ENCODE peak calls at places on chromosomes 4 and X, in nine cellular contexts. One of them, this sample, is unnamed.

GRCh38 chr4:173119818-173120217 is 48.8 kb upstream of the GALNT7 start:
- DNase-seq in GM03348: peak
- DNase-seq in EL: no peak
- DNase-seq in GM10248: no peak
- DNase-seq in AG04449: no peak
- DNase-seq in cardiac fibroblast: no peak
- DNase-seq in A673: no peak
- DNase-seq in NCI-H748 treated with DMSO at 0.1 percent for 48 hours: no peak
- DNase-seq in NCI-H1436: no peak
- DNase-seq in this sample: no peak

GRCh38 chr4:115657991-115658390 is 544.6 kb upstream of the NDST4 start:
- DNase-seq in GM10248: no peak
- DNase-seq in NCI-H748 treated with DMSO at 0.1 percent for 48 hours: no peak
- DNase-seq in EL: no peak
- DNase-seq in AG04449: no peak
- DNase-seq in NCI-H1436: no peak
- DNase-seq in GM03348: no peak
- DNase-seq in A673: no peak
- DNase-seq in cardiac fibroblast: no peak
- DNase-seq in this sample: no peak

GRCh38 chr4:76200771-76201224 is 12.8 kb downstream of the SCARB2 start:
- DNase-seq in NCI-H1436: no peak
- DNase-seq in cardiac fibroblast: no peak
- DNase-seq in GM10248: no peak
- DNase-seq in GM03348: no peak
- DNase-seq in NCI-H748 treated with DMSO at 0.1 percent for 48 hours: no peak
- DNase-seq in EL: no peak
- DNase-seq in AG04449: no peak
- DNase-seq in A673: no peak
- DNase-seq in this sample: no peak

GRCh38 chr4:172706000-172706399 is 462.6 kb upstream of the GALNT7 start:
- DNase-seq in AG04449: no peak
- DNase-seq in GM10248: no peak
- DNase-seq in GM03348: no peak
- DNase-seq in NCI-H748 treated with DMSO at 0.1 percent for 48 hours: no peak
- DNase-seq in cardiac fibroblast: no peak
- DNase-seq in NCI-H1436: no peak
- DNase-seq in EL: no peak
- DNase-seq in A673: no peak
- DNase-seq in this sample: no peak

GRCh38 chrX:112734250-112734649 is 54.5 kb upstream of the LHFPL1 start:
- DNase-seq in GM03348: peak
- DNase-seq in NCI-H1436: no peak
- DNase-seq in A673: no peak
- DNase-seq in NCI-H748 treated with DMSO at 0.1 percent for 48 hours: no peak
- DNase-seq in GM10248: no peak
- DNase-seq in AG04449: no peak
- DNase-seq in cardiac fibroblast: peak
- DNase-seq in EL: no peak
- DNase-seq in this sample: peak

GRCh38 chrX:100995469-100995868 is 26.0 kb downstream of the ARL13A start:
- DNase-seq in EL: peak
- DNase-seq in cardiac fibroblast: peak
- DNase-seq in GM03348: peak
- DNase-seq in NCI-H1436: no peak
- DNase-seq in A673: peak
- DNase-seq in NCI-H748 treated with DMSO at 0.1 percent for 48 hours: no peak
- DNase-seq in AG04449: peak
- DNase-seq in GM10248: no peak
- DNase-seq in this sample: no peak

GRCh38 chr4:13143704-13144103 is 340.4 kb downstream of the RAB28 start:
- DNase-seq in GM10248: no peak
- DNase-seq in NCI-H1436: no peak
- DNase-seq in GM03348: no peak
- DNase-seq in NCI-H748 treated with DMSO at 0.1 percent for 48 hours: no peak
- DNase-seq in A673: no peak
- DNase-seq in cardiac fibroblast: no peak
- DNase-seq in EL: no peak
- DNase-seq in AG04449: no peak
- DNase-seq in this sample: no peak

GRCh38 chr4:109708990-109709389 is 5.7 kb upstream of the CASP6 start:
- DNase-seq in cardiac fibroblast: no peak
- DNase-seq in NCI-H748 treated with DMSO at 0.1 percent for 48 hours: no peak
- DNase-seq in GM03348: no peak
- DNase-seq in GM10248: no peak
- DNase-seq in A673: no peak
- DNase-seq in NCI-H1436: no peak
- DNase-seq in AG04449: no peak
- DNase-seq in EL: no peak
- DNase-seq in this sample: no peak

GRCh38 chr4:119659576-119659975 is 31.0 kb upstream of the PDE5A start:
- DNase-seq in NCI-H748 treated with DMSO at 0.1 percent for 48 hours: peak
- DNase-seq in cardiac fibroblast: peak
- DNase-seq in NCI-H1436: no peak
- DNase-seq in GM10248: no peak
- DNase-seq in A673: no peak
- DNase-seq in GM03348: peak
- DNase-seq in EL: peak
- DNase-seq in AG04449: peak
- DNase-seq in this sample: no peak

GRCh38 chr4:168076989-168077725 is 15.2 kb upstream of the ANXA10 start:
- DNase-seq in cardiac fibroblast: peak
- DNase-seq in GM10248: peak
- DNase-seq in NCI-H1436: peak
- DNase-seq in AG04449: no peak
- DNase-seq in A673: peak
- DNase-seq in GM03348: peak
- DNase-seq in EL: peak
- DNase-seq in NCI-H748 treated with DMSO at 0.1 percent for 48 hours: peak
- DNase-seq in this sample: no peak

GRCh38 chr4:125434136-125434535 is 119.4 kb downstream of the FAT4 start:
- DNase-seq in GM10248: no peak
- DNase-seq in NCI-H748 treated with DMSO at 0.1 percent for 48 hours: no peak
- DNase-seq in cardiac fibroblast: peak
- DNase-seq in NCI-H1436: no peak
- DNase-seq in A673: no peak
- DNase-seq in GM03348: peak
- DNase-seq in EL: peak
- DNase-seq in AG04449: no peak
- DNase-seq in this sample: no peak

GRCh38 chr4:16024009-16024408 is 59.8 kb downstream of the PROM1 start:
- DNase-seq in EL: peak
- DNase-seq in GM03348: peak
- DNase-seq in cardiac fibroblast: no peak
- DNase-seq in GM10248: no peak
- DNase-seq in AG04449: peak
- DNase-seq in NCI-H1436: no peak
- DNase-seq in A673: no peak
- DNase-seq in NCI-H748 treated with DMSO at 0.1 percent for 48 hours: no peak
- DNase-seq in this sample: no peak

GRCh38 chr4:89664521-89664920 is 172.4 kb downstream of the SNCA start:
- DNase-seq in GM03348: no peak
- DNase-seq in AG04449: no peak
- DNase-seq in A673: no peak
- DNase-seq in NCI-H748 treated with DMSO at 0.1 percent for 48 hours: no peak
- DNase-seq in GM10248: no peak
- DNase-seq in NCI-H1436: no peak
- DNase-seq in EL: no peak
- DNase-seq in cardiac fibroblast: no peak
- DNase-seq in this sample: no peak

GRCh38 chr4:119785963-119786362 is 157.4 kb upstream of the PDE5A start:
- DNase-seq in EL: peak
- DNase-seq in cardiac fibroblast: peak
- DNase-seq in GM10248: no peak
- DNase-seq in NCI-H1436: no peak
- DNase-seq in NCI-H748 treated with DMSO at 0.1 percent for 48 hours: no peak
- DNase-seq in A673: no peak
- DNase-seq in GM03348: peak
- DNase-seq in AG04449: no peak
- DNase-seq in this sample: no peak

GRCh38 chr4:182975806-182976205 is 58.6 kb upstream of the DCTD start:
- DNase-seq in GM10248: no peak
- DNase-seq in AG04449: peak
- DNase-seq in GM03348: peak
- DNase-seq in cardiac fibroblast: peak
- DNase-seq in EL: peak
- DNase-seq in A673: peak
- DNase-seq in NCI-H1436: no peak
- DNase-seq in NCI-H748 treated with DMSO at 0.1 percent for 48 hours: no peak
- DNase-seq in this sample: no peak

GRCh38 chrX:107729558-107730297 is 45.9 kb downstream of the TSC22D3 start:
- DNase-seq in A673: no peak
- DNase-seq in NCI-H1436: no peak
- DNase-seq in NCI-H748 treated with DMSO at 0.1 percent for 48 hours: no peak
- DNase-seq in cardiac fibroblast: no peak
- DNase-seq in GM10248: peak
- DNase-seq in EL: no peak
- DNase-seq in AG04449: no peak
- DNase-seq in GM03348: no peak
- DNase-seq in this sample: no peak

GRCh38 chr4:83040269-83040668 is 5.3 kb downstream of the COPS4 start:
- DNase-seq in GM10248: no peak
- DNase-seq in NCI-H1436: no peak
- DNase-seq in A673: no peak
- DNase-seq in AG04449: no peak
- DNase-seq in NCI-H748 treated with DMSO at 0.1 percent for 48 hours: no peak
- DNase-seq in EL: no peak
- DNase-seq in GM03348: no peak
- DNase-seq in cardiac fibroblast: no peak
- DNase-seq in this sample: no peak

GRCh38 chrX:103846395-103846794 is 14.3 kb upstream of the RAB9B start:
- DNase-seq in AG04449: no peak
- DNase-seq in GM10248: no peak
- DNase-seq in NCI-H1436: no peak
- DNase-seq in NCI-H748 treated with DMSO at 0.1 percent for 48 hours: no peak
- DNase-seq in GM03348: no peak
- DNase-seq in A673: no peak
- DNase-seq in EL: no peak
- DNase-seq in cardiac fibroblast: no peak
- DNase-seq in this sample: no peak

GRCh38 chr4:60296381-60296780 is 903.7 kb upstream of the ADGRL3 start:
- DNase-seq in cardiac fibroblast: no peak
- DNase-seq in GM03348: no peak
- DNase-seq in GM10248: no peak
- DNase-seq in NCI-H1436: no peak
- DNase-seq in AG04449: no peak
- DNase-seq in EL: no peak
- DNase-seq in A673: no peak
- DNase-seq in NCI-H748 treated with DMSO at 0.1 percent for 48 hours: no peak
- DNase-seq in this sample: no peak

GRCh38 chrX:84168574-84168973 is 19.4 kb downstream of the RPS6KA6 start:
- DNase-seq in GM03348: no peak
- DNase-seq in NCI-H1436: no peak
- DNase-seq in A673: no peak
- DNase-seq in NCI-H748 treated with DMSO at 0.1 percent for 48 hours: no peak
- DNase-seq in EL: peak
- DNase-seq in AG04449: no peak
- DNase-seq in GM10248: no peak
- DNase-seq in cardiac fibroblast: no peak
- DNase-seq in this sample: no peak

GRCh38 chr4:7785017-7785416 is 154.6 kb downstream of the AFAP1 start:
- DNase-seq in NCI-H748 treated with DMSO at 0.1 percent for 48 hours: no peak
- DNase-seq in GM10248: no peak
- DNase-seq in A673: peak
- DNase-seq in GM03348: no peak
- DNase-seq in EL: peak
- DNase-seq in NCI-H1436: no peak
- DNase-seq in cardiac fibroblast: peak
- DNase-seq in AG04449: no peak
- DNase-seq in this sample: peak

GRCh38 chr4:177583000-177583399 is 140.8 kb upstream of the AGA start:
- DNase-seq in AG04449: no peak
- DNase-seq in NCI-H1436: no peak
- DNase-seq in EL: peak
- DNase-seq in GM03348: no peak
- DNase-seq in GM10248: no peak
- DNase-seq in NCI-H748 treated with DMSO at 0.1 percent for 48 hours: no peak
- DNase-seq in cardiac fibroblast: no peak
- DNase-seq in A673: no peak
- DNase-seq in this sample: no peak

GRCh38 chr4:2928242-2929155 is 34.7 kb downstream of the NOP14 start:
- DNase-seq in GM10248: no peak
- DNase-seq in cardiac fibroblast: no peak
- DNase-seq in EL: no peak
- DNase-seq in NCI-H748 treated with DMSO at 0.1 percent for 48 hours: no peak
- DNase-seq in AG04449: no peak
- DNase-seq in NCI-H1436: no peak
- DNase-seq in GM03348: no peak
- DNase-seq in A673: no peak
- DNase-seq in this sample: no peak

GRCh38 chr4:71974681-71975080 is 57.1 kb upstream of the NPFFR2 start:
- DNase-seq in GM03348: peak
- DNase-seq in AG04449: no peak
- DNase-seq in EL: peak
- DNase-seq in NCI-H1436: no peak
- DNase-seq in NCI-H748 treated with DMSO at 0.1 percent for 48 hours: no peak
- DNase-seq in GM10248: no peak
- DNase-seq in A673: no peak
- DNase-seq in cardiac fibroblast: peak
- DNase-seq in this sample: no peak

GRCh38 chr4:6230827-6231662 is 30.7 kb upstream of the JAKMIP1 start:
- DNase-seq in NCI-H1436: no peak
- DNase-seq in NCI-H748 treated with DMSO at 0.1 percent for 48 hours: no peak
- DNase-seq in EL: no peak
- DNase-seq in AG04449: no peak
- DNase-seq in cardiac fibroblast: no peak
- DNase-seq in A673: no peak
- DNase-seq in GM03348: no peak
- DNase-seq in GM10248: no peak
- DNase-seq in this sample: no peak

GRCh38 chr4:186221624-186222023 is 5.7 kb upstream of the KLKB1 start:
- DNase-seq in EL: no peak
- DNase-seq in AG04449: no peak
- DNase-seq in GM10248: no peak
- DNase-seq in cardiac fibroblast: no peak
- DNase-seq in A673: no peak
- DNase-seq in NCI-H748 treated with DMSO at 0.1 percent for 48 hours: no peak
- DNase-seq in GM03348: no peak
- DNase-seq in NCI-H1436: no peak
- DNase-seq in this sample: no peak

GRCh38 chrX:71210829-71211228 is 12.2 kb upstream of the GJB1 start:
- DNase-seq in EL: no peak
- DNase-seq in NCI-H1436: no peak
- DNase-seq in GM03348: peak
- DNase-seq in AG04449: no peak
- DNase-seq in NCI-H748 treated with DMSO at 0.1 percent for 48 hours: no peak
- DNase-seq in cardiac fibroblast: no peak
- DNase-seq in GM10248: no peak
- DNase-seq in A673: no peak
- DNase-seq in this sample: no peak

GRCh38 chr4:152394786-152395185 is 141.1 kb downstream of the FBXW7 start:
- DNase-seq in GM03348: no peak
- DNase-seq in A673: peak
- DNase-seq in NCI-H748 treated with DMSO at 0.1 percent for 48 hours: no peak
- DNase-seq in cardiac fibroblast: no peak
- DNase-seq in NCI-H1436: no peak
- DNase-seq in EL: no peak
- DNase-seq in AG04449: no peak
- DNase-seq in GM10248: no peak
- DNase-seq in this sample: no peak

GRCh38 chrX:153032397-153033118 is 23.7 kb upstream of the PNMA3 start:
- DNase-seq in GM10248: peak
- DNase-seq in NCI-H1436: peak
- DNase-seq in NCI-H748 treated with DMSO at 0.1 percent for 48 hours: peak
- DNase-seq in AG04449: no peak
- DNase-seq in A673: peak
- DNase-seq in cardiac fibroblast: peak
- DNase-seq in EL: peak
- DNase-seq in GM03348: peak
- DNase-seq in this sample: peak

GRCh38 chrX:148271263-148271662 is 229.2 kb upstream of the AFF2 start:
- DNase-seq in NCI-H748 treated with DMSO at 0.1 percent for 48 hours: no peak
- DNase-seq in GM10248: no peak
- DNase-seq in EL: no peak
- DNase-seq in GM03348: no peak
- DNase-seq in AG04449: no peak
- DNase-seq in cardiac fibroblast: no peak
- DNase-seq in A673: no peak
- DNase-seq in NCI-H1436: no peak
- DNase-seq in this sample: no peak

GRCh38 chr4:175720722-175721121 is 91.3 kb downstream of the GPM6A start:
- DNase-seq in EL: no peak
- DNase-seq in GM10248: no peak
- DNase-seq in cardiac fibroblast: no peak
- DNase-seq in NCI-H1436: no peak
- DNase-seq in A673: no peak
- DNase-seq in GM03348: no peak
- DNase-seq in AG04449: no peak
- DNase-seq in NCI-H748 treated with DMSO at 0.1 percent for 48 hours: no peak
- DNase-seq in this sample: no peak

This sample was measured in anterior cingulate cortex.